ENCODE peak calls at places on chromosomes 6 and 20, in five cellular contexts. A is hepatocyte, Q is OCI-LY7, X is GM23248, I is GM23338. B is an unnamed sample.

GRCh38 chr20:47276856-47277541 is 79.5 kb downstream of the ZMYND8 start:
- DNase-seq in A (no peak), Q (no peak), X (peak; percentile 85), I (no peak), B (no peak)

GRCh38 chr6:154703094-154703493 is 30.1 kb upstream of the SCAF8 start:
- DNase-seq in A (no peak), Q (no peak), X (no peak), I (no peak), B (peak; percentile 29)

GRCh38 chr6:119350202-119351004 is 842 bp upstream of the MAN1A1 start:
- DNase-seq in A (peak; percentile 68), Q (peak; percentile 67), X (peak; percentile 90), I (peak; percentile 31), B (no peak)

GRCh38 chr20:19828233-19828632 is 70.2 kb downstream of the RIN2 start:
- DNase-seq in A (peak; percentile 39), Q (peak; percentile 23), X (no peak), I (no peak), B (no peak)

GRCh38 chr6:62285612-62286469 is at the start of gene KHDRBS2:
- DNase-seq in A (peak; percentile 95), Q (peak; percentile 91), X (peak; percentile 3), I (peak; percentile 88), B (peak; percentile 97)

GRCh38 chr20:53331151-53331973 is 262.3 kb downstream of the ZNF217 start:
- DNase-seq in A (peak; percentile 23), Q (no peak), X (peak; percentile 88), I (peak; percentile 32), B (no peak)

GRCh38 chr6:28807682-28808280 is 116.0 kb downstream of the TRIM27 start:
- DNase-seq in A (peak; percentile 47), Q (peak; percentile 43), X (peak; percentile 75), I (peak; percentile 90), B (peak; percentile 75)

GRCh38 chr20:59051666-59052065 is 9.1 kb upstream of the PRELID3B start:
- DNase-seq in A (no peak), Q (no peak), X (no peak), I (no peak), B (no peak)

GRCh38 chr6:32183483-32184083 is 470 bp downstream of the AGER start:
- DNase-seq in A (no peak), Q (no peak), X (no peak), I (no peak), B (no peak)

GRCh38 chr6:139296927-139297326 is 5.1 kb upstream of the TXLNB start:
- DNase-seq in A (no peak), Q (no peak), X (peak; percentile 64), I (no peak), B (no peak)

GRCh38 chr6:125018136-125018535 is 55.9 kb downstream of the RNF217 start:
- DNase-seq in A (no peak), Q (no peak), X (peak; percentile 28), I (no peak), B (no peak)

GRCh38 chr6:154302111-154302752 is 54.4 kb downstream of the IPCEF1 start:
- DNase-seq in A (peak; percentile 25), Q (peak; percentile 85), X (peak; percentile 65), I (no peak), B (no peak)

GRCh38 chr6:75331134-75331533 is 46.5 kb upstream of the TMEM30A start:
- DNase-seq in A (no peak), Q (no peak), X (peak; percentile 86), I (no peak), B (no peak)

GRCh38 chr20:326645-327031 is 1.3 kb downstream of the SOX12 start:
- DNase-seq in A (peak; percentile 62), Q (peak; percentile 63), X (peak; percentile 66), I (no peak), B (peak; percentile 73)

GRCh38 chr6:132122871-132123270 is 171.7 kb upstream of the CCN2 start:
- DNase-seq in A (peak; percentile 26), Q (no peak), X (no peak), I (no peak), B (no peak)

GRCh38 chr20:19706463-19706862 is 51.6 kb upstream of the RIN2 start:
- DNase-seq in A (no peak), Q (peak; percentile 46), X (no peak), I (no peak), B (no peak)

GRCh38 chr6:73803562-73804221 is 107.7 kb downstream of the CD109 start:
- DNase-seq in A (peak; percentile 59), Q (peak; percentile 4), X (peak; percentile 92), I (peak; percentile 78), B (peak; percentile 79)

GRCh38 chr20:50546729-50547314 is 36.6 kb downstream of the PTPN1 start:
- DNase-seq in A (no peak), Q (peak; percentile 32), X (peak; percentile 32), I (no peak), B (no peak)

GRCh38 chr6:170091639-170092579 is 199.0 kb downstream of the DLL1 start:
- DNase-seq in A (no peak), Q (no peak), X (no peak), I (no peak), B (no peak)

GRCh38 chr6:149118737-149119653 is 198.5 kb upstream of the TAB2 start:
- DNase-seq in A (no peak), Q (no peak), X (peak; percentile 28), I (no peak), B (no peak)

GRCh38 chr20:46220808-46221207 is 87.5 kb downstream of the CDH22 start:
- DNase-seq in A (no peak), Q (no peak), X (no peak), I (peak; percentile 63), B (peak; percentile 95)

GRCh38 chr20:35104685-35105295 is 12.2 kb upstream of the TRPC4AP start:
- DNase-seq in A (no peak), Q (no peak), X (no peak), I (no peak), B (no peak)

GRCh38 chr6:158040051-158040803 is 58.6 kb downstream of the SYNJ2 start:
- DNase-seq in A (peak; percentile 84), Q (no peak), X (peak; percentile 96), I (no peak), B (no peak)

GRCh38 chr6:108941281-108941680 is 93.1 kb downstream of the ARMC2 start:
- DNase-seq in A (no peak), Q (no peak), X (no peak), I (no peak), B (no peak)

GRCh38 chr6:41894366-41895299 is 542 bp downstream of the USP49 start:
- DNase-seq in A (peak; percentile 14), Q (no peak), X (peak; percentile 54), I (peak; percentile 61), B (peak; percentile 46)

GRCh38 chr6:137680678-137681346 is 186.2 kb upstream of the TNFAIP3 start:
- DNase-seq in A (no peak), Q (no peak), X (no peak), I (no peak), B (no peak)
- TF ChIP-seq EZH2phosphoT487 in A (no peak), Q (no peak), X (no peak), I (no peak), B (no peak)

GRCh38 chr6:6923605-6924004 is 184.2 kb upstream of the RREB1 start:
- DNase-seq in A (no peak), Q (no peak), X (no peak), I (no peak), B (no peak)
- H3K27ac ChIP-seq in A (no peak overlapping the region), Q (no peak overlapping the region), X (no peak overlapping the region), I (no peak overlapping the region), B (no peak overlapping the region)

DNA sequence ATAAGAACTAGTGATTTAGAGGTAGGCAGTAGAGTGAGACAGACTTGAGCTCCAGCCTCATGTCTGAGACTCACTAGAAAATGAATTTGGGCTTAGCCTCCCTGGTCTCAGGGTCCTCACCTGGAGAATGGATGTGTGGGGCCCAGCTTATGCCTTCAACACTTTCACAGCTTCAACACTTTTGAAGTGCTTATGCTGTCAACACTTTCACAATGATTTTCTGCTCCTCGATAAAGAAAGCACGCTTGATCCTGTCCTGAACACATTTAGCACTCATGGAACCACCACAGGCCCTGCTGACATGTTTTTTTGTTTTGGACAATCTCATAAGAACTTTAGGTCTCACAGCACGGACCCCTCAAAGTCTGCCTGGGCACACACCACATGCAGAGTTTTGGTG is 229.3 kb downstream of the PACRG start:
- DNase-seq in A (no peak), Q (no peak), X (no peak), I (no peak), B (no peak)
- TF ChIP-seq EZH2phosphoT487 in A (no peak), Q (no peak), X (no peak), I (no peak), B (no peak)

DNA sequence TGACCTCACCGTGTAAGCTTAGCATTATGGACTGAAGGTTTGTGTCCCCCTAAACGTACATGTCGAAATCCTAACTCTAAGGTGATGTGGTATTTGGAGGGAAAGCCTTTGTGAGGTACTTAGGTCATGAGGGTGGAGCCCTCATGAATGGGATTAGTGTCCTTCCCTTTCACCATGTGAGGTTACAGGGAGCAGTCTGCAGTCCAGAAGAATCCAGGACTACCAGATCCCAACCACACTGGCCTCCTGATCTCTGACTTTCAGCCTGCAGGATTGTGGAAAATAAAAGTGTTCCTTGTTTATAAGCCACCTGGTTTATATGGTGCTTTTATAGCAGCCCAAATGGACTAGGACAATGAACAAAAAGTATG is 73.4 kb downstream of the ZBTB2 start:
- DNase-seq in A (no peak), Q (no peak), X (no peak), I (no peak), B (no peak)
- H3K27ac ChIP-seq in A (peak overlapping the region; percentile 58), Q (no peak overlapping the region), X (no peak overlapping the region), I (no peak overlapping the region), B (no peak overlapping the region)

DNA sequence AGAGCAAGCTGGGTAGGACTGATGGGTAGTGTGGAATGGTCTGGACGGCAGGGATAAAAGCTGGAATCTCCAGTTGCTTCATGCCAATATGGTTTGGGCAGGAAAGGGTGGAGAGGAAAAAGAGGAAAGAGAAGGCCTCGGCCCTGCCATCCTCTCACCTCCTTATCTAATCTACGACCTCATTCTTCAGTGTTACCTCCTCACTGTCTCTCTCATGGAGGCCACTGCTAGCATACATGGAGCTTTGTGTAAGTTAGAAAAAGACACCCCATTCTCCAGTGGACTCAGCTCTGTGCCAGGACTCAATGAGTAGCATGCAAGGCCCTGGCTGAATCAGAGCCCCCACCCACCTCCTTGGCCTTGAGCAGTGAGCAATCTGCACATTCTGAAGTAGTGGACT is 6.1 kb upstream of the ARID1B start:
- DNase-seq in A (no peak), Q (no peak), X (peak; percentile 60), I (no peak), B (no peak)
- TF ChIP-seq EZH2phosphoT487 in A (no peak), Q (no peak), X (no peak), I (no peak), B (no peak)

GRCh38 chr20:62824476-62825287 is 7.8 kb downstream of the COL9A3 start:
- DNase-seq in A (peak; percentile 78), Q (peak; percentile 54), X (peak; percentile 30), I (peak; percentile 76), B (peak; percentile 85)

GRCh38 chr20:62821726-62822210 is 4.9 kb downstream of the COL9A3 start:
- DNase-seq in A (no peak), Q (no peak), X (no peak), I (no peak), B (no peak)

GRCh38 chr20:62823688-62824475 is 7.0 kb downstream of the COL9A3 start:
- DNase-seq in A (no peak), Q (no peak), X (no peak), I (peak; percentile 70), B (peak; percentile 72)

GRCh38 chr20:62822239-62822787 is 5.5 kb downstream of the COL9A3 start:
- DNase-seq in A (no peak), Q (no peak), X (no peak), I (peak; percentile 52), B (no peak)

GRCh38 chr20:62822788-62823651 is 6.2 kb downstream of the COL9A3 start:
- DNase-seq in A (peak; percentile 65), Q (peak; percentile 87), X (peak; percentile 34), I (peak; percentile 74), B (peak; percentile 68)
- H3K27ac ChIP-seq in A (no peak overlapping the region), Q (no peak overlapping the region), X (no peak overlapping the region), I (peak overlapping the region; percentile 66), B (no peak overlapping the region)

GRCh38 chr6:56843476-56844349 is 111.2 kb upstream of the BEND6 start:
- DNase-seq in A (peak; percentile 94), Q (peak; percentile 49), X (peak; percentile 93), I (peak; percentile 94), B (peak; percentile 94)
- TF ChIP-seq EZH2phosphoT487 in A (no peak), Q (no peak), X (no peak), I (no peak), B (no peak)